ENCODE peak calls at places on chromosome 13, in nine cellular contexts. One of them, this sample, is unnamed.

GRCh38 chr13:21825186-21825585 is 154.3 kb downstream of the FGF9 start:
- DNase-seq in epithelial cell of esophagus: no peak
- DNase-seq in left ventricle myocardium inferior: no peak
- DNase-seq in right atrium auricular region: no peak
- DNase-seq in IMR-90: peak
- DNase-seq in astrocyte of the spinal cord: no peak
- DNase-seq in astrocyte of the cerebellum: no peak
- DNase-seq in CD8-positive, alpha-beta T cell: no peak
- DNase-seq in breast epithelium: no peak
- DNase-seq in this sample: no peak

GRCh38 chr13:41916173-41916954 is 44.5 kb downstream of the VWA8 start:
- DNase-seq in epithelial cell of esophagus: peak
- DNase-seq in left ventricle myocardium inferior: no peak
- DNase-seq in right atrium auricular region: no peak
- DNase-seq in IMR-90: peak
- DNase-seq in astrocyte of the spinal cord: peak
- DNase-seq in astrocyte of the cerebellum: peak
- DNase-seq in CD8-positive, alpha-beta T cell: no peak
- DNase-seq in breast epithelium: no peak
- DNase-seq in this sample: peak

GRCh38 chr13:112251930-112252585 is 124.1 kb upstream of the SPACA7 start:
- DNase-seq in epithelial cell of esophagus: no peak
- DNase-seq in left ventricle myocardium inferior: no peak
- DNase-seq in right atrium auricular region: peak
- DNase-seq in IMR-90: no peak
- DNase-seq in astrocyte of the spinal cord: no peak
- DNase-seq in astrocyte of the cerebellum: no peak
- DNase-seq in CD8-positive, alpha-beta T cell: no peak
- DNase-seq in breast epithelium: no peak
- DNase-seq in this sample: no peak

GRCh38 chr13:20401958-20402856 is 123.5 kb downstream of the CRYL1 start:
- DNase-seq in epithelial cell of esophagus: peak
- DNase-seq in left ventricle myocardium inferior: no peak
- DNase-seq in right atrium auricular region: no peak
- DNase-seq in IMR-90: peak
- DNase-seq in astrocyte of the spinal cord: peak
- DNase-seq in astrocyte of the cerebellum: no peak
- DNase-seq in CD8-positive, alpha-beta T cell: no peak
- DNase-seq in breast epithelium: no peak
- DNase-seq in this sample: peak

GRCh38 chr13:50376895-50377575 is 361.8 kb downstream of the KCNRG start:
- DNase-seq in epithelial cell of esophagus: peak
- DNase-seq in left ventricle myocardium inferior: no peak
- DNase-seq in right atrium auricular region: no peak
- DNase-seq in IMR-90: no peak
- DNase-seq in astrocyte of the spinal cord: no peak
- DNase-seq in astrocyte of the cerebellum: no peak
- DNase-seq in CD8-positive, alpha-beta T cell: no peak
- DNase-seq in breast epithelium: no peak
- DNase-seq in this sample: no peak

GRCh38 chr13:42836930-42837329 is 55.5 kb downstream of the FAM216B start:
- DNase-seq in epithelial cell of esophagus: peak
- DNase-seq in left ventricle myocardium inferior: no peak
- DNase-seq in right atrium auricular region: no peak
- DNase-seq in IMR-90: peak
- DNase-seq in astrocyte of the spinal cord: peak
- DNase-seq in astrocyte of the cerebellum: no peak
- DNase-seq in CD8-positive, alpha-beta T cell: no peak
- DNase-seq in breast epithelium: no peak
- DNase-seq in this sample: peak

GRCh38 chr13:78239681-78240080 is 321.1 kb upstream of the EDNRB start:
- DNase-seq in epithelial cell of esophagus: peak
- DNase-seq in left ventricle myocardium inferior: no peak
- DNase-seq in right atrium auricular region: no peak
- DNase-seq in IMR-90: peak
- DNase-seq in astrocyte of the spinal cord: no peak
- DNase-seq in astrocyte of the cerebellum: no peak
- DNase-seq in CD8-positive, alpha-beta T cell: no peak
- DNase-seq in breast epithelium: no peak
- DNase-seq in this sample: peak

GRCh38 chr13:48184260-48184659 is 48.7 kb upstream of the ITM2B start:
- DNase-seq in epithelial cell of esophagus: no peak
- DNase-seq in left ventricle myocardium inferior: no peak
- DNase-seq in right atrium auricular region: no peak
- DNase-seq in IMR-90: no peak
- DNase-seq in astrocyte of the spinal cord: no peak
- DNase-seq in astrocyte of the cerebellum: no peak
- DNase-seq in CD8-positive, alpha-beta T cell: no peak
- DNase-seq in breast epithelium: no peak
- DNase-seq in this sample: no peak

GRCh38 chr13:102650444-102650843 is 44.4 kb downstream of the METTL21C start:
- DNase-seq in epithelial cell of esophagus: no peak
- DNase-seq in left ventricle myocardium inferior: no peak
- DNase-seq in right atrium auricular region: no peak
- DNase-seq in IMR-90: no peak
- DNase-seq in astrocyte of the spinal cord: no peak
- DNase-seq in astrocyte of the cerebellum: no peak
- DNase-seq in CD8-positive, alpha-beta T cell: no peak
- DNase-seq in breast epithelium: no peak
- DNase-seq in this sample: no peak

GRCh38 chr13:35770756-35771291 is 294.3 kb upstream of the MAB21L1 start:
- DNase-seq in epithelial cell of esophagus: no peak
- DNase-seq in left ventricle myocardium inferior: no peak
- DNase-seq in right atrium auricular region: no peak
- DNase-seq in IMR-90: no peak
- DNase-seq in astrocyte of the spinal cord: no peak
- DNase-seq in astrocyte of the cerebellum: no peak
- DNase-seq in CD8-positive, alpha-beta T cell: no peak
- DNase-seq in breast epithelium: no peak
- DNase-seq in this sample: no peak

GRCh38 chr13:109787135-109787954 is 962 bp upstream of the IRS2 start:
- DNase-seq in epithelial cell of esophagus: peak
- DNase-seq in left ventricle myocardium inferior: peak
- DNase-seq in right atrium auricular region: no peak
- DNase-seq in IMR-90: peak
- DNase-seq in astrocyte of the spinal cord: peak
- DNase-seq in astrocyte of the cerebellum: no peak
- DNase-seq in CD8-positive, alpha-beta T cell: peak
- DNase-seq in breast epithelium: peak
- DNase-seq in this sample: peak

GRCh38 chr13:103324641-103325040 is 258.4 kb upstream of the SLC10A2 start:
- DNase-seq in epithelial cell of esophagus: no peak
- DNase-seq in left ventricle myocardium inferior: no peak
- DNase-seq in right atrium auricular region: no peak
- DNase-seq in IMR-90: no peak
- DNase-seq in astrocyte of the spinal cord: no peak
- DNase-seq in astrocyte of the cerebellum: no peak
- DNase-seq in CD8-positive, alpha-beta T cell: no peak
- DNase-seq in breast epithelium: no peak
- DNase-seq in this sample: no peak

GRCh38 chr13:113535381-113535781 is 44.9 kb upstream of the DCUN1D2 start:
- DNase-seq in epithelial cell of esophagus: no peak
- DNase-seq in left ventricle myocardium inferior: no peak
- DNase-seq in right atrium auricular region: no peak
- DNase-seq in IMR-90: no peak
- DNase-seq in astrocyte of the spinal cord: no peak
- DNase-seq in astrocyte of the cerebellum: no peak
- DNase-seq in CD8-positive, alpha-beta T cell: no peak
- DNase-seq in breast epithelium: no peak
- DNase-seq in this sample: no peak

GRCh38 chr13:27790523-27790922 is 1.8 kb upstream of the GSX1 start:
- DNase-seq in epithelial cell of esophagus: no peak
- DNase-seq in left ventricle myocardium inferior: no peak
- DNase-seq in right atrium auricular region: no peak
- DNase-seq in IMR-90: no peak
- DNase-seq in astrocyte of the spinal cord: no peak
- DNase-seq in astrocyte of the cerebellum: no peak
- DNase-seq in CD8-positive, alpha-beta T cell: no peak
- DNase-seq in breast epithelium: no peak
- DNase-seq in this sample: no peak

GRCh38 chr13:26628706-26629105 is 71.2 kb downstream of the WASF3 start:
- DNase-seq in epithelial cell of esophagus: peak
- DNase-seq in left ventricle myocardium inferior: no peak
- DNase-seq in right atrium auricular region: no peak
- DNase-seq in IMR-90: peak
- DNase-seq in astrocyte of the spinal cord: peak
- DNase-seq in astrocyte of the cerebellum: no peak
- DNase-seq in CD8-positive, alpha-beta T cell: no peak
- DNase-seq in breast epithelium: no peak
- DNase-seq in this sample: peak

GRCh38 chr13:26624572-26624971 is 67.1 kb downstream of the WASF3 start:
- DNase-seq in epithelial cell of esophagus: no peak
- DNase-seq in left ventricle myocardium inferior: no peak
- DNase-seq in right atrium auricular region: no peak
- DNase-seq in IMR-90: no peak
- DNase-seq in astrocyte of the spinal cord: no peak
- DNase-seq in astrocyte of the cerebellum: no peak
- DNase-seq in CD8-positive, alpha-beta T cell: no peak
- DNase-seq in breast epithelium: no peak
- DNase-seq in this sample: no peak

GRCh38 chr13:26629260-26629659 is 71.8 kb downstream of the WASF3 start:
- DNase-seq in epithelial cell of esophagus: peak
- DNase-seq in left ventricle myocardium inferior: no peak
- DNase-seq in right atrium auricular region: no peak
- DNase-seq in IMR-90: no peak
- DNase-seq in astrocyte of the spinal cord: no peak
- DNase-seq in astrocyte of the cerebellum: no peak
- DNase-seq in CD8-positive, alpha-beta T cell: no peak
- DNase-seq in breast epithelium: no peak
- DNase-seq in this sample: no peak
- H3K4me3 ChIP-seq in epithelial cell of esophagus: no peak
- H3K4me3 ChIP-seq in left ventricle myocardium inferior: no peak
- H3K4me3 ChIP-seq in right atrium auricular region: no peak
- H3K4me3 ChIP-seq in IMR-90: no peak
- H3K4me3 ChIP-seq in astrocyte of the spinal cord: no peak
- H3K4me3 ChIP-seq in astrocyte of the cerebellum: no peak
- H3K4me3 ChIP-seq in CD8-positive, alpha-beta T cell: no peak
- H3K4me3 ChIP-seq in breast epithelium: no peak
- H3K4me3 ChIP-seq in this sample: no peak

DNA sequence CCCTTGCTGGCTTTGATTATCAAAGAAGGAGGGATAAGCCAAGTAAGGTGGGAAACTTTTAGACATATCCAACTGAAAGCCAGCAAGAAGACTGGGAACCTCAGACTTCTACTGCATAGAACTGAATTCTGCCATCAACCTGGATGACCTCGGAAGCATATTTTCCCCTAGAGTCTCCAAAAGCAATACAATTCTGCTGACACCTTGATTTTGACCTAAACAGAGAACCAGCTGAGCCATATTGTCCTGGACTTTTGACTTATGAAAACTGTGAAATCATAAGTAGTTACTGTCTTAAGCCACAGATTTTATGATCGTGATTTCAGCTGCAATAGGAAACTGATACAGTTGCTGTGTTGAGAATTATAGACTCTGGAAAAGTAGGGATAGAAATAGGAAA is 227.6 kb downstream of the PCDH20 start:
- DNase-seq in epithelial cell of esophagus: no peak
- DNase-seq in left ventricle myocardium inferior: no peak
- DNase-seq in right atrium auricular region: no peak
- DNase-seq in IMR-90: no peak
- DNase-seq in astrocyte of the spinal cord: no peak
- DNase-seq in astrocyte of the cerebellum: no peak
- DNase-seq in CD8-positive, alpha-beta T cell: no peak
- DNase-seq in breast epithelium: no peak
- DNase-seq in this sample: no peak
- TF ChIP-seq CTCF in epithelial cell of esophagus: no peak
- TF ChIP-seq CTCF in left ventricle myocardium inferior: no peak
- TF ChIP-seq CTCF in right atrium auricular region: no peak
- TF ChIP-seq CTCF in IMR-90: no peak
- TF ChIP-seq CTCF in astrocyte of the spinal cord: no peak
- TF ChIP-seq CTCF in astrocyte of the cerebellum: no peak
- TF ChIP-seq CTCF in CD8-positive, alpha-beta T cell: no peak
- TF ChIP-seq CTCF in breast epithelium: no peak
- TF ChIP-seq CTCF in this sample: no peak

GRCh38 chr13:40657307-40657706 is 9.1 kb downstream of the FOXO1 start:
- DNase-seq in epithelial cell of esophagus: no peak
- DNase-seq in left ventricle myocardium inferior: no peak
- DNase-seq in right atrium auricular region: no peak
- DNase-seq in IMR-90: no peak
- DNase-seq in astrocyte of the spinal cord: no peak
- DNase-seq in astrocyte of the cerebellum: no peak
- DNase-seq in CD8-positive, alpha-beta T cell: no peak
- DNase-seq in breast epithelium: no peak
- DNase-seq in this sample: no peak
- H3K4me3 ChIP-seq in epithelial cell of esophagus: no peak
- H3K4me3 ChIP-seq in left ventricle myocardium inferior: no peak
- H3K4me3 ChIP-seq in right atrium auricular region: no peak
- H3K4me3 ChIP-seq in IMR-90: no peak
- H3K4me3 ChIP-seq in astrocyte of the spinal cord: no peak
- H3K4me3 ChIP-seq in astrocyte of the cerebellum: no peak
- H3K4me3 ChIP-seq in CD8-positive, alpha-beta T cell: no peak
- H3K4me3 ChIP-seq in breast epithelium: no peak
- H3K4me3 ChIP-seq in this sample: no peak

DNA sequence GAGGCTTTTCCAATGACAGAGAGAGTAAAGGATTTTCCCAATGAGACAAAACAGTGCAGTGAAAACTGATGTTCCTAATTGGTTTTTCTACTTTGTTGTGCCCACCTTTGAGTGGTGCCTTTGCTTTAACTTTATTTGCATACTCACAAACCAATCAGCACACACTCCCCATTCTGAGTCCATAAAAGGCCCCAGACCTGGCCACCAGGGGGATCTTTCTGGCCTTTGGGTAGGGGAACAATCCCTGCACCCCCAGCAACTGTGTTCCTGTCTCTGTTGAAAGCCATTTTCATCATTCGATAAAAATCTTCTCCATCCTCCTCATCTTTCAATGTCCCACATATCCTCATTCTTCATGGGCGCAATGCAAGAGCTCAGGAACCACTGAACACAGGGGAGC is 252.8 kb downstream of the B3GLCT start:
- DNase-seq in epithelial cell of esophagus: no peak
- DNase-seq in left ventricle myocardium inferior: no peak
- DNase-seq in right atrium auricular region: no peak
- DNase-seq in IMR-90: no peak
- DNase-seq in astrocyte of the spinal cord: no peak
- DNase-seq in astrocyte of the cerebellum: no peak
- DNase-seq in CD8-positive, alpha-beta T cell: no peak
- DNase-seq in breast epithelium: no peak
- DNase-seq in this sample: no peak
- TF ChIP-seq CTCF in epithelial cell of esophagus: no peak
- TF ChIP-seq CTCF in left ventricle myocardium inferior: no peak
- TF ChIP-seq CTCF in right atrium auricular region: no peak
- TF ChIP-seq CTCF in IMR-90: no peak
- TF ChIP-seq CTCF in astrocyte of the spinal cord: no peak
- TF ChIP-seq CTCF in astrocyte of the cerebellum: no peak
- TF ChIP-seq CTCF in CD8-positive, alpha-beta T cell: no peak
- TF ChIP-seq CTCF in breast epithelium: no peak
- TF ChIP-seq CTCF in this sample: no peak